ENCODE peak calls at places on chromosomes 7 and 10, in six cellular contexts. One of them, this sample, is unnamed.

GRCh38 chr10:11578802-11579255 is 32.6 kb downstream of the USP6NL start:
- DNase-seq in substantia nigra: no peak
- DNase-seq in OCI-LY7: no peak
- DNase-seq in activated gamma-delta T cell: no peak
- DNase-seq in stimulated activated CD4-positive, alpha-beta T cell treated with anti-CD3 and anti-CD28 coated beads, TNF-alpha, amount 100 ng/mL, for 24 hours: peak
- DNase-seq in left cardiac atrium: no peak
- DNase-seq in this sample: no peak

GRCh38 chr7:52726493-52726892 is 308.9 kb upstream of the POM121L12 start:
- DNase-seq in substantia nigra: no peak
- DNase-seq in OCI-LY7: no peak
- DNase-seq in activated gamma-delta T cell: no peak
- DNase-seq in stimulated activated CD4-positive, alpha-beta T cell treated with anti-CD3 and anti-CD28 coated beads, TNF-alpha, amount 100 ng/mL, for 24 hours: no peak
- DNase-seq in left cardiac atrium: no peak
- DNase-seq in this sample: no peak

GRCh38 chr7:35505031-35505430 is 189.9 kb downstream of the HERPUD2 start:
- DNase-seq in substantia nigra: no peak
- DNase-seq in OCI-LY7: no peak
- DNase-seq in activated gamma-delta T cell: no peak
- DNase-seq in stimulated activated CD4-positive, alpha-beta T cell treated with anti-CD3 and anti-CD28 coated beads, TNF-alpha, amount 100 ng/mL, for 24 hours: no peak
- DNase-seq in left cardiac atrium: no peak
- DNase-seq in this sample: no peak

GRCh38 chr10:60312818-60313588 is 76.7 kb downstream of the ANK3 start:
- DNase-seq in substantia nigra: no peak
- DNase-seq in OCI-LY7: no peak
- DNase-seq in activated gamma-delta T cell: no peak
- DNase-seq in stimulated activated CD4-positive, alpha-beta T cell treated with anti-CD3 and anti-CD28 coated beads, TNF-alpha, amount 100 ng/mL, for 24 hours: no peak
- DNase-seq in left cardiac atrium: no peak
- DNase-seq in this sample: no peak

GRCh38 chr10:87952612-87953011 is 89.2 kb downstream of the PTEN start:
- DNase-seq in substantia nigra: no peak
- DNase-seq in OCI-LY7: no peak
- DNase-seq in activated gamma-delta T cell: no peak
- DNase-seq in stimulated activated CD4-positive, alpha-beta T cell treated with anti-CD3 and anti-CD28 coated beads, TNF-alpha, amount 100 ng/mL, for 24 hours: no peak
- DNase-seq in left cardiac atrium: no peak
- DNase-seq in this sample: no peak

GRCh38 chr7:103573479-103574058 is 127.6 kb upstream of the SLC26A5 start:
- DNase-seq in substantia nigra: no peak
- DNase-seq in OCI-LY7: peak
- DNase-seq in activated gamma-delta T cell: no peak
- DNase-seq in stimulated activated CD4-positive, alpha-beta T cell treated with anti-CD3 and anti-CD28 coated beads, TNF-alpha, amount 100 ng/mL, for 24 hours: no peak
- DNase-seq in left cardiac atrium: no peak
- DNase-seq in this sample: no peak

GRCh38 chr10:1957057-1957456 is 219.7 kb upstream of the ADARB2 start:
- DNase-seq in substantia nigra: no peak
- DNase-seq in OCI-LY7: no peak
- DNase-seq in activated gamma-delta T cell: no peak
- DNase-seq in stimulated activated CD4-positive, alpha-beta T cell treated with anti-CD3 and anti-CD28 coated beads, TNF-alpha, amount 100 ng/mL, for 24 hours: no peak
- DNase-seq in left cardiac atrium: no peak
- DNase-seq in this sample: no peak

GRCh38 chr10:32332299-32332750 is 14.6 kb downstream of the EPC1 start:
- DNase-seq in substantia nigra: no peak
- DNase-seq in OCI-LY7: peak
- DNase-seq in activated gamma-delta T cell: no peak
- DNase-seq in stimulated activated CD4-positive, alpha-beta T cell treated with anti-CD3 and anti-CD28 coated beads, TNF-alpha, amount 100 ng/mL, for 24 hours: peak
- DNase-seq in left cardiac atrium: no peak
- DNase-seq in this sample: no peak

GRCh38 chr7:150978136-150978789 is at the start of gene KCNH2:
- DNase-seq in substantia nigra: peak
- DNase-seq in OCI-LY7: peak
- DNase-seq in activated gamma-delta T cell: no peak
- DNase-seq in stimulated activated CD4-positive, alpha-beta T cell treated with anti-CD3 and anti-CD28 coated beads, TNF-alpha, amount 100 ng/mL, for 24 hours: no peak
- DNase-seq in left cardiac atrium: peak
- DNase-seq in this sample: no peak

GRCh38 chr7:115198143-115198542 is 276.2 kb downstream of the MDFIC start:
- DNase-seq in substantia nigra: no peak
- DNase-seq in OCI-LY7: no peak
- DNase-seq in activated gamma-delta T cell: no peak
- DNase-seq in stimulated activated CD4-positive, alpha-beta T cell treated with anti-CD3 and anti-CD28 coated beads, TNF-alpha, amount 100 ng/mL, for 24 hours: no peak
- DNase-seq in left cardiac atrium: no peak
- DNase-seq in this sample: no peak

GRCh38 chr7:1667566-1668485 is 2.3 kb upstream of the ELFN1 start:
- DNase-seq in substantia nigra: no peak
- DNase-seq in OCI-LY7: no peak
- DNase-seq in activated gamma-delta T cell: no peak
- DNase-seq in stimulated activated CD4-positive, alpha-beta T cell treated with anti-CD3 and anti-CD28 coated beads, TNF-alpha, amount 100 ng/mL, for 24 hours: no peak
- DNase-seq in left cardiac atrium: peak
- DNase-seq in this sample: no peak

This sample was measured in iPS DF 19.7.